ENCODE peak calls at places on chromosome X, in ten cellular contexts. R is activated naive CD4-positive, alpha-beta T cell treated with anti-CD3 and anti-CD28 coated beads for 36 hours; U is mucosa of gallbladder; Q is suprapubic skin; O is cerebellar nuclear complex; J is B cell; L is Peyer's patch; K is activated T-cell treated with anti-CD3 and anti-CD28 coated beads for 1 hour; B is hippocampal formation; M is bronchial epithelial cell. X is an unnamed sample.

GRCh38 chrX:15315509-15315908 is at the start of gene ASB11:
- DNase-seq in R (no peak), O (no peak), B (no peak), U (no peak), J (no peak), M (no peak), K (no peak), L (no peak), Q (no peak), X (no peak)

GRCh38 chrX:135463937-135464336 is 42.2 kb downstream of the SMIM10L2A start:
- DNase-seq in J (no peak), O (no peak), K (no peak), Q (no peak), M (peak; percentile 7), R (peak; percentile 4), L (no peak), B (no peak), U (no peak), X (no peak)

GRCh38 chrX:63475200-63475599 is 124.1 kb upstream of the SPIN4 start:
- DNase-seq in R (no peak), K (no peak), Q (no peak), B (no peak), M (no peak), U (no peak), J (no peak), L (no peak), O (no peak), X (no peak)

GRCh38 chrX:45623266-45623665 is 422.6 kb upstream of the DIPK2B start:
- DNase-seq in Q (no peak), O (no peak), L (no peak), B (no peak), J (no peak), K (no peak), U (no peak), R (no peak), M (peak; percentile 62), X (no peak)

GRCh38 chrX:50448565-50448964 is 22.1 kb downstream of the DGKK start:
- DNase-seq in M (peak; percentile 80), Q (no peak), B (no peak), K (no peak), J (no peak), U (no peak), L (no peak), R (no peak), O (no peak), X (no peak)

GRCh38 chrX:69507500-69507789 is 3.3 kb downstream of the NALF2 start:
- DNase-seq in Q (no peak), O (no peak), M (no peak), U (no peak), K (no peak), R (no peak), L (no peak), B (no peak), J (no peak), X (no peak)

GRCh38 chrX:24372021-24372763 is 11.8 kb downstream of the SUPT20HL1 start:
- DNase-seq in L (no peak), U (no peak), O (no peak), J (no peak), B (no peak), M (no peak), Q (no peak), R (no peak), K (no peak), X (no peak)

GRCh38 chrX:54482839-54483593 is 13.0 kb downstream of the FGD1 start:
- DNase-seq in K (no peak), B (no peak), Q (no peak), U (no peak), M (no peak), O (no peak), J (no peak), R (no peak), L (no peak), X (no peak)

GRCh38 chrX:13652256-13653021 is 502 bp upstream of the TCEANC start:
- DNase-seq in K (no peak), L (no peak), Q (no peak), M (peak; percentile 73), J (no peak), O (no peak), B (no peak), R (no peak), U (no peak), X (no peak)

GRCh38 chrX:135543924-135544323 is 23.5 kb downstream of the INTS6L start:
- DNase-seq in K (peak; percentile 9), B (no peak), R (peak; percentile 70), M (no peak), L (peak; percentile 31), J (peak; percentile 19), U (no peak), Q (no peak), O (no peak), X (no peak)

GRCh38 chrX:39652336-39652735 is 445.4 kb downstream of the BCOR start:
- DNase-seq in K (no peak), J (no peak), L (no peak), Q (no peak), M (no peak), R (peak; percentile 51), U (no peak), B (peak; percentile 19), O (no peak), X (no peak)

GRCh38 chrX:153647461-153648357 is 706 bp downstream of the DUSP9 start:
- DNase-seq in Q (peak; percentile 58), U (no peak), M (no peak), R (no peak), B (no peak), K (no peak), L (no peak), O (no peak), J (peak; percentile 64), X (peak; percentile 87)

GRCh38 chrX:134254511-134254910 is 17.5 kb downstream of the CCDC160 start:
- DNase-seq in U (no peak), L (no peak), J (no peak), K (no peak), Q (no peak), R (no peak), M (peak; percentile 40), O (no peak), B (no peak), X (no peak)

GRCh38 chrX:50723006-50723405 is 91.0 kb downstream of the SHROOM4 start:
- DNase-seq in M (peak; percentile 47), R (no peak), J (no peak), O (no peak), L (no peak), Q (no peak), K (no peak), B (no peak), U (no peak), X (no peak)

GRCh38 chrX:2696698-2697215 is 5.7 kb downstream of the CD99 start:
- DNase-seq in O (no peak), U (no peak), K (peak; percentile 24), B (no peak), R (peak; percentile 76), J (peak; percentile 44), Q (no peak), M (peak; percentile 95), L (peak; percentile 56), X (no peak)

GRCh38 chrX:145393702-145394235 is 146.5 kb downstream of the SPANXN1 start:
- DNase-seq in Q (no peak), B (no peak), O (no peak), U (no peak), R (no peak), M (no peak), K (no peak), L (no peak), J (no peak), X (no peak)

GRCh38 chrX:47361538-47362511 is 8.6 kb upstream of the ZNF157 start:
- DNase-seq in J (peak; percentile 80), O (peak; percentile 76), R (peak; percentile 18), Q (peak; percentile 75), K (no peak), B (peak; percentile 81), M (peak; percentile 89), L (peak; percentile 74), U (peak; percentile 78), X (no peak)

GRCh38 chrX:85084770-85085393 is 81.2 kb downstream of the APOOL start:
- DNase-seq in R (peak; percentile 12), U (peak; percentile 25), B (peak; percentile 1), Q (no peak), M (peak; percentile 33), K (no peak), O (no peak), J (peak; percentile 45), L (no peak), X (no peak)

GRCh38 chrX:130539721-130540321 is 138.0 kb downstream of the RBMX2 start:
- DNase-seq in O (no peak), M (peak; percentile 33), J (peak; percentile 27), Q (no peak), U (peak; percentile 36), K (peak; percentile 17), B (peak; percentile 5), L (peak; percentile 22), R (peak; percentile 65), X (no peak)

GRCh38 chrX:132986556-132986955 is 28.1 kb upstream of the HS6ST2 start:
- DNase-seq in Q (no peak), B (no peak), R (no peak), M (peak; percentile 37), U (no peak), L (no peak), O (no peak), J (no peak), K (no peak), X (no peak)

GRCh38 chrX:9278475-9279270 is 186.2 kb upstream of the TBL1X start:
- DNase-seq in U (no peak), Q (no peak), K (no peak), O (no peak), M (no peak), J (no peak), L (no peak), R (no peak), B (no peak), X (no peak)

GRCh38 chrX:102067966-102068723 is 57.3 kb upstream of the TCEAL2 start:
- DNase-seq in K (no peak), O (no peak), R (peak; percentile 25), J (no peak), B (no peak), M (peak; percentile 9), U (peak; percentile 19), L (no peak), Q (no peak), X (no peak)

GRCh38 chrX:151776113-151776790 is 41.7 kb downstream of the CNGA2 start:
- DNase-seq in O (no peak), Q (peak; percentile 33), B (no peak), L (no peak), J (no peak), K (no peak), R (no peak), M (no peak), U (no peak), X (no peak)

GRCh38 chrX:15906544-15906943 is 51.9 kb upstream of the AP1S2 start:
- DNase-seq in B (no peak), K (no peak), R (no peak), M (no peak), U (no peak), O (no peak), J (no peak), L (no peak), Q (no peak), X (no peak)

GRCh38 chrX:50712777-50713176 is 101.2 kb downstream of the SHROOM4 start:
- DNase-seq in K (no peak), Q (no peak), R (no peak), L (no peak), O (no peak), U (no peak), B (no peak), J (no peak), M (no peak), X (no peak)

GRCh38 chrX:124467202-124467601 is 120.8 kb downstream of the SH2D1A start:
- DNase-seq in Q (no peak), U (no peak), K (no peak), R (no peak), L (no peak), J (no peak), M (no peak), B (no peak), O (no peak), X (no peak)

GRCh38 chrX:69501433-69501832 is 2.7 kb upstream of the NALF2 start:
- DNase-seq in M (no peak), L (no peak), O (no peak), K (no peak), Q (no peak), B (no peak), R (no peak), U (no peak), J (no peak), X (no peak)

GRCh38 chrX:12975999-12976558 is 1.2 kb downstream of the TMSB4X start:
- DNase-seq in M (no peak), K (no peak), U (no peak), O (no peak), J (peak; percentile 70), L (peak; percentile 51), Q (peak; percentile 72), R (peak; percentile 38), B (no peak), X (no peak)